ENCODE peak calls at places on chromosome 1, in ten cellular contexts. One of them, this sample, is unnamed.

GRCh38 chr1:50959303-50959912 is 659 bp downstream of the FAF1 start:
- DNase-seq in dorsolateral prefrontal cortex: no peak
- DNase-seq in uterus: peak; percentile 35
- DNase-seq in A549: no peak
- DNase-seq in H9: no peak
- DNase-seq in transverse colon: peak; percentile 35
- DNase-seq in CD8-positive, alpha-beta T cell: peak; percentile 18
- DNase-seq in mammary epithelial cell: peak; percentile 55
- DNase-seq in psoas muscle: no peak
- DNase-seq in lung: peak; percentile 31
- DNase-seq in this sample: no peak

GRCh38 chr1:20095564-20096434 is 23.5 kb downstream of the PLA2G2D start:
- DNase-seq in dorsolateral prefrontal cortex: no peak
- DNase-seq in uterus: no peak
- DNase-seq in A549: no peak
- DNase-seq in H9: no peak
- DNase-seq in transverse colon: no peak
- DNase-seq in CD8-positive, alpha-beta T cell: no peak
- DNase-seq in mammary epithelial cell: no peak
- DNase-seq in psoas muscle: no peak
- DNase-seq in lung: peak; percentile 31
- DNase-seq in this sample: no peak

GRCh38 chr1:91513160-91513559 is 12.5 kb downstream of the CDC7 start:
- DNase-seq in dorsolateral prefrontal cortex: no peak
- DNase-seq in uterus: no peak
- DNase-seq in A549: no peak
- DNase-seq in H9: no peak
- DNase-seq in transverse colon: no peak
- DNase-seq in CD8-positive, alpha-beta T cell: no peak
- DNase-seq in mammary epithelial cell: no peak
- DNase-seq in psoas muscle: no peak
- DNase-seq in lung: no peak
- DNase-seq in this sample: no peak

GRCh38 chr1:37995773-37996379 is 6.1 kb upstream of the SF3A3 start:
- DNase-seq in dorsolateral prefrontal cortex: no peak
- DNase-seq in uterus: peak; percentile 95
- DNase-seq in A549: no peak
- DNase-seq in H9: peak; percentile 87
- DNase-seq in transverse colon: peak; percentile 74
- DNase-seq in CD8-positive, alpha-beta T cell: no peak
- DNase-seq in mammary epithelial cell: no peak
- DNase-seq in psoas muscle: peak; percentile 91
- DNase-seq in lung: peak; percentile 81
- DNase-seq in this sample: peak; percentile 84

GRCh38 chr1:95407146-95407863 is 173.3 kb downstream of the RWDD3 start:
- DNase-seq in dorsolateral prefrontal cortex: no peak
- DNase-seq in uterus: no peak
- DNase-seq in A549: no peak
- DNase-seq in H9: peak; percentile 43
- DNase-seq in transverse colon: no peak
- DNase-seq in CD8-positive, alpha-beta T cell: no peak
- DNase-seq in mammary epithelial cell: no peak
- DNase-seq in psoas muscle: no peak
- DNase-seq in lung: no peak
- DNase-seq in this sample: no peak

GRCh38 chr1:91045284-91045683 is 23.4 kb upstream of the ZNF644 start:
- DNase-seq in dorsolateral prefrontal cortex: no peak
- DNase-seq in uterus: no peak
- DNase-seq in A549: no peak
- DNase-seq in H9: no peak
- DNase-seq in transverse colon: no peak
- DNase-seq in CD8-positive, alpha-beta T cell: no peak
- DNase-seq in mammary epithelial cell: no peak
- DNase-seq in psoas muscle: no peak
- DNase-seq in lung: no peak
- DNase-seq in this sample: no peak

GRCh38 chr1:89566761-89567174 is 42.1 kb downstream of the LRRC8B start:
- DNase-seq in dorsolateral prefrontal cortex: peak; percentile 74
- DNase-seq in uterus: no peak
- DNase-seq in A549: no peak
- DNase-seq in H9: no peak
- DNase-seq in transverse colon: peak; percentile 14
- DNase-seq in CD8-positive, alpha-beta T cell: no peak
- DNase-seq in mammary epithelial cell: no peak
- DNase-seq in psoas muscle: peak; percentile 34
- DNase-seq in lung: no peak
- DNase-seq in this sample: no peak

GRCh38 chr1:158961178-158961577 is 29.8 kb downstream of the PYHIN1 start:
- DNase-seq in dorsolateral prefrontal cortex: no peak
- DNase-seq in uterus: no peak
- DNase-seq in A549: no peak
- DNase-seq in H9: no peak
- DNase-seq in transverse colon: no peak
- DNase-seq in CD8-positive, alpha-beta T cell: no peak
- DNase-seq in mammary epithelial cell: peak; percentile 28
- DNase-seq in psoas muscle: no peak
- DNase-seq in lung: no peak
- DNase-seq in this sample: no peak

GRCh38 chr1:23664837-23665795 is 26.5 kb upstream of the RPL11 start:
- DNase-seq in dorsolateral prefrontal cortex: no peak
- DNase-seq in uterus: no peak
- DNase-seq in A549: no peak
- DNase-seq in H9: no peak
- DNase-seq in transverse colon: no peak
- DNase-seq in CD8-positive, alpha-beta T cell: no peak
- DNase-seq in mammary epithelial cell: peak; percentile 29
- DNase-seq in psoas muscle: no peak
- DNase-seq in lung: no peak
- DNase-seq in this sample: no peak

GRCh38 chr1:38133781-38134180 is 87.2 kb upstream of the POU3F1 start:
- DNase-seq in dorsolateral prefrontal cortex: no peak
- DNase-seq in uterus: no peak
- DNase-seq in A549: no peak
- DNase-seq in H9: no peak
- DNase-seq in transverse colon: no peak
- DNase-seq in CD8-positive, alpha-beta T cell: no peak
- DNase-seq in mammary epithelial cell: no peak
- DNase-seq in psoas muscle: no peak
- DNase-seq in lung: no peak
- DNase-seq in this sample: no peak

GRCh38 chr1:36859926-36860325 is 174.4 kb downstream of the GRIK3 start:
- DNase-seq in dorsolateral prefrontal cortex: no peak
- DNase-seq in uterus: no peak
- DNase-seq in A549: no peak
- DNase-seq in H9: no peak
- DNase-seq in transverse colon: no peak
- DNase-seq in CD8-positive, alpha-beta T cell: no peak
- DNase-seq in mammary epithelial cell: no peak
- DNase-seq in psoas muscle: no peak
- DNase-seq in lung: no peak
- DNase-seq in this sample: no peak

DNA sequence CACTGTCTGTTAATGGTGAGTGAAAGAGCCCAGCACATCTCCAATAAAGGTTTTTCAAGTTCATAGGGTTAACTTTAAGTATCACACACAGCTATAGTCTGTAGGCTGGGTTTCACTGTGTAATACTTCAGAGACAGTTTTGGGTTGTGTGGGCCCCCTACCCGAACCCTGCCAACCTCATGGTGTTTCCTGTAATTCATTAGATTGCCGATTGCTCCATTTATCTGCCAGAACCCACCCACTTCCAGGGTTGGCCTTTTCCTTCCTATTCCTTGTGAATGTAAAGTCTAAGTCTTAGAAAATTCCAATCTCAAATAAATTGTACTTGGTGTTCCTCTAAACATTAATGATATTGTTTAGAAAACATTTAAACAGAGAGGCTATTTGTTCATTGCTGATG is 43.6 kb downstream of the CTTNBP2NL start:
- DNase-seq in dorsolateral prefrontal cortex: no peak
- DNase-seq in uterus: no peak
- DNase-seq in A549: no peak
- DNase-seq in H9: no peak
- DNase-seq in transverse colon: no peak
- DNase-seq in CD8-positive, alpha-beta T cell: no peak
- DNase-seq in mammary epithelial cell: no peak
- DNase-seq in psoas muscle: no peak
- DNase-seq in lung: no peak
- DNase-seq in this sample: no peak
- H3K27ac ChIP-seq in dorsolateral prefrontal cortex: peak overlapping the region; percentile 10
- H3K27ac ChIP-seq in uterus: peak overlapping the region; percentile 29
- H3K27ac ChIP-seq in A549: no peak overlapping the region
- H3K27ac ChIP-seq in H9: no peak overlapping the region
- H3K27ac ChIP-seq in transverse colon: peak overlapping the region; percentile 31
- H3K27ac ChIP-seq in CD8-positive, alpha-beta T cell: no peak overlapping the region
- H3K27ac ChIP-seq in mammary epithelial cell: no peak overlapping the region
- H3K27ac ChIP-seq in psoas muscle: no peak overlapping the region
- H3K27ac ChIP-seq in lung: no peak overlapping the region
- H3K27ac ChIP-seq in this sample: no peak overlapping the region

GRCh38 chr1:205612556-205612955 is 19.3 kb downstream of the ELK4 start:
- DNase-seq in dorsolateral prefrontal cortex: no peak
- DNase-seq in uterus: no peak
- DNase-seq in A549: no peak
- DNase-seq in H9: no peak
- DNase-seq in transverse colon: no peak
- DNase-seq in CD8-positive, alpha-beta T cell: no peak
- DNase-seq in mammary epithelial cell: no peak
- DNase-seq in psoas muscle: no peak
- DNase-seq in lung: no peak
- DNase-seq in this sample: no peak

GRCh38 chr1:205615789-205616188 is 16.0 kb downstream of the ELK4 start:
- DNase-seq in dorsolateral prefrontal cortex: no peak
- DNase-seq in uterus: no peak
- DNase-seq in A549: no peak
- DNase-seq in H9: no peak
- DNase-seq in transverse colon: no peak
- DNase-seq in CD8-positive, alpha-beta T cell: no peak
- DNase-seq in mammary epithelial cell: peak; percentile 29
- DNase-seq in psoas muscle: no peak
- DNase-seq in lung: no peak
- DNase-seq in this sample: no peak

GRCh38 chr1:205616563-205617293 is 15.1 kb downstream of the ELK4 start:
- DNase-seq in dorsolateral prefrontal cortex: no peak
- DNase-seq in uterus: no peak
- DNase-seq in A549: no peak
- DNase-seq in H9: no peak
- DNase-seq in transverse colon: peak; percentile 17
- DNase-seq in CD8-positive, alpha-beta T cell: no peak
- DNase-seq in mammary epithelial cell: peak; percentile 84
- DNase-seq in psoas muscle: no peak
- DNase-seq in lung: no peak
- DNase-seq in this sample: no peak

GRCh38 chr1:205612104-205612503 is 19.7 kb downstream of the ELK4 start:
- DNase-seq in dorsolateral prefrontal cortex: no peak
- DNase-seq in uterus: no peak
- DNase-seq in A549: no peak
- DNase-seq in H9: no peak
- DNase-seq in transverse colon: no peak
- DNase-seq in CD8-positive, alpha-beta T cell: no peak
- DNase-seq in mammary epithelial cell: no peak
- DNase-seq in psoas muscle: no peak
- DNase-seq in lung: no peak
- DNase-seq in this sample: no peak

GRCh38 chr1:205613854-205614412 is 17.9 kb downstream of the ELK4 start:
- DNase-seq in dorsolateral prefrontal cortex: no peak
- DNase-seq in uterus: no peak
- DNase-seq in A549: no peak
- DNase-seq in H9: no peak
- DNase-seq in transverse colon: no peak
- DNase-seq in CD8-positive, alpha-beta T cell: no peak
- DNase-seq in mammary epithelial cell: no peak
- DNase-seq in psoas muscle: no peak
- DNase-seq in lung: no peak
- DNase-seq in this sample: no peak
- TF ChIP-seq CTCF in dorsolateral prefrontal cortex: no peak
- TF ChIP-seq CTCF in uterus: no peak
- TF ChIP-seq CTCF in A549: no peak
- TF ChIP-seq CTCF in H9: no peak
- TF ChIP-seq CTCF in transverse colon: no peak
- TF ChIP-seq CTCF in CD8-positive, alpha-beta T cell: no peak
- TF ChIP-seq CTCF in mammary epithelial cell: no peak
- TF ChIP-seq CTCF in psoas muscle: no peak
- TF ChIP-seq CTCF in lung: no peak
- TF ChIP-seq CTCF in this sample: no peak

GRCh38 chr1:21362096-21362495 is 71.8 kb upstream of the ECE1 start:
- DNase-seq in dorsolateral prefrontal cortex: peak; percentile 50
- DNase-seq in uterus: no peak
- DNase-seq in A549: no peak
- DNase-seq in H9: no peak
- DNase-seq in transverse colon: no peak
- DNase-seq in CD8-positive, alpha-beta T cell: no peak
- DNase-seq in mammary epithelial cell: no peak
- DNase-seq in psoas muscle: no peak
- DNase-seq in lung: no peak
- DNase-seq in this sample: no peak
- H3K27ac ChIP-seq in dorsolateral prefrontal cortex: peak overlapping the region; percentile 90
- H3K27ac ChIP-seq in uterus: no peak overlapping the region
- H3K27ac ChIP-seq in A549: no peak overlapping the region
- H3K27ac ChIP-seq in H9: no peak overlapping the region
- H3K27ac ChIP-seq in transverse colon: no peak overlapping the region
- H3K27ac ChIP-seq in CD8-positive, alpha-beta T cell: no peak overlapping the region
- H3K27ac ChIP-seq in mammary epithelial cell: no peak overlapping the region
- H3K27ac ChIP-seq in psoas muscle: no peak overlapping the region
- H3K27ac ChIP-seq in lung: no peak overlapping the region
- H3K27ac ChIP-seq in this sample: no peak overlapping the region

GRCh38 chr1:165078391-165078790 is 278.1 kb downstream of the LMX1A start:
- DNase-seq in dorsolateral prefrontal cortex: no peak
- DNase-seq in uterus: no peak
- DNase-seq in A549: no peak
- DNase-seq in H9: no peak
- DNase-seq in transverse colon: no peak
- DNase-seq in CD8-positive, alpha-beta T cell: no peak
- DNase-seq in mammary epithelial cell: no peak
- DNase-seq in psoas muscle: no peak
- DNase-seq in lung: no peak
- DNase-seq in this sample: no peak

GRCh38 chr1:165070675-165071074 is 285.8 kb downstream of the LMX1A start:
- DNase-seq in dorsolateral prefrontal cortex: no peak
- DNase-seq in uterus: no peak
- DNase-seq in A549: no peak
- DNase-seq in H9: no peak
- DNase-seq in transverse colon: no peak
- DNase-seq in CD8-positive, alpha-beta T cell: no peak
- DNase-seq in mammary epithelial cell: no peak
- DNase-seq in psoas muscle: no peak
- DNase-seq in lung: no peak
- DNase-seq in this sample: no peak

GRCh38 chr1:165080253-165080896 is 276.1 kb downstream of the LMX1A start:
- DNase-seq in dorsolateral prefrontal cortex: no peak
- DNase-seq in uterus: no peak
- DNase-seq in A549: no peak
- DNase-seq in H9: no peak
- DNase-seq in transverse colon: no peak
- DNase-seq in CD8-positive, alpha-beta T cell: no peak
- DNase-seq in mammary epithelial cell: peak; percentile 16
- DNase-seq in psoas muscle: no peak
- DNase-seq in lung: no peak
- DNase-seq in this sample: no peak

GRCh38 chr1:165073402-165074007 is 283.0 kb downstream of the LMX1A start:
- DNase-seq in dorsolateral prefrontal cortex: no peak
- DNase-seq in uterus: no peak
- DNase-seq in A549: peak; percentile 37
- DNase-seq in H9: peak; percentile 52
- DNase-seq in transverse colon: no peak
- DNase-seq in CD8-positive, alpha-beta T cell: no peak
- DNase-seq in mammary epithelial cell: peak; percentile 35
- DNase-seq in psoas muscle: no peak
- DNase-seq in lung: no peak
- DNase-seq in this sample: no peak

GRCh38 chr1:165075725-165076370 is 280.7 kb downstream of the LMX1A start:
- DNase-seq in dorsolateral prefrontal cortex: no peak
- DNase-seq in uterus: peak; percentile 30
- DNase-seq in A549: peak; percentile 24
- DNase-seq in H9: peak; percentile 62
- DNase-seq in transverse colon: no peak
- DNase-seq in CD8-positive, alpha-beta T cell: no peak
- DNase-seq in mammary epithelial cell: no peak
- DNase-seq in psoas muscle: no peak
- DNase-seq in lung: no peak
- DNase-seq in this sample: no peak
- TF ChIP-seq CTCF in dorsolateral prefrontal cortex: peak; percentile 31
- TF ChIP-seq CTCF in uterus: peak; percentile 52
- TF ChIP-seq CTCF in A549: peak; percentile 52
- TF ChIP-seq CTCF in H9: peak; percentile 79
- TF ChIP-seq CTCF in transverse colon: peak; percentile 50
- TF ChIP-seq CTCF in CD8-positive, alpha-beta T cell: no peak
- TF ChIP-seq CTCF in mammary epithelial cell: peak; percentile 51
- TF ChIP-seq CTCF in psoas muscle: peak; percentile 37
- TF ChIP-seq CTCF in lung: no peak
- TF ChIP-seq CTCF in this sample: no peak